ENCODE peak calls at places on chromosomes 3 and 15, in nine cellular contexts. U is adrenal gland, G is GM12864, Q is thoracic aorta, C is body of pancreas, D is AG04449, Z is sigmoid colon, L is heart right ventricle, S is MM.1S. I is an unnamed sample.

GRCh38 chr3:9088431-9089353 is 125.4 kb upstream of the RAD18 start:
- DNase-seq in C (peak), Z (no peak), G (no peak), Q (no peak), U (peak), S (no peak), L (no peak), D (no peak), I (no peak)

GRCh38 chr15:58386081-58386480 is 45.7 kb upstream of the LIPC start:
- DNase-seq in Z (no peak), Q (no peak), S (no peak), D (no peak), U (no peak), L (no peak), C (no peak), G (no peak), I (no peak)

GRCh38 chr15:44441095-44441501 is 13.7 kb downstream of the CTDSPL2 start:
- DNase-seq in G (no peak), S (no peak), U (no peak), Q (no peak), D (no peak), Z (no peak), L (no peak), C (no peak), I (peak)

GRCh38 chr3:30625541-30626438 is 19.4 kb downstream of the TGFBR2 start:
- DNase-seq in Q (no peak), S (no peak), D (no peak), U (no peak), G (no peak), L (no peak), Z (no peak), C (no peak), I (no peak)

GRCh38 chr3:102332934-102333333 is 101.9 kb upstream of the ZPLD1 start:
- DNase-seq in C (no peak), Z (no peak), S (no peak), L (no peak), Q (no peak), D (no peak), G (no peak), U (no peak), I (no peak)

GRCh38 chr15:98281130-98281529 is 320.6 kb downstream of the ARRDC4 start:
- DNase-seq in L (no peak), D (no peak), G (no peak), Z (no peak), S (no peak), C (no peak), Q (no peak), U (no peak), I (no peak)

GRCh38 chr15:50353251-50353998 is 1.6 kb downstream of the GABPB1 start:
- DNase-seq in Q (no peak), G (no peak), S (peak), L (no peak), C (no peak), Z (no peak), D (peak), U (no peak), I (peak)

GRCh38 chr3:68017069-68017468 is 362.7 kb upstream of the SUCLG2 start:
- DNase-seq in D (no peak), Z (no peak), G (no peak), U (no peak), S (peak), C (no peak), L (no peak), Q (no peak), I (no peak)

GRCh38 chr3:152173627-152174026 is 95.1 kb upstream of the MBNL1 start:
- DNase-seq in D (no peak), Q (no peak), S (no peak), U (no peak), C (no peak), Z (no peak), G (no peak), L (no peak), I (no peak)

GRCh38 chr3:50165388-50166308 is 10.5 kb downstream of the SEMA3F start:
- DNase-seq in D (peak), G (no peak), Z (no peak), L (peak), U (no peak), C (no peak), S (no peak), Q (no peak), I (no peak)

GRCh38 chr3:14506626-14507344 is 33.4 kb downstream of the GRIP2 start:
- DNase-seq in S (no peak), Z (peak), D (no peak), U (no peak), G (no peak), L (no peak), Q (no peak), C (no peak), I (no peak)

GRCh38 chr15:52334491-52335160 is 39.0 kb upstream of the MYO5C start:
- DNase-seq in C (no peak), G (no peak), L (no peak), Q (no peak), S (no peak), U (no peak), D (no peak), Z (no peak), I (no peak)

GRCh38 chr3:141960731-141961130 is 84.3 kb downstream of the ATP1B3 start:
- DNase-seq in Q (no peak), G (no peak), D (no peak), C (no peak), Z (no peak), S (no peak), U (no peak), L (no peak), I (no peak)

GRCh38 chr15:31001702-31002101 is 10.3 kb upstream of the MTMR10 start:
- DNase-seq in U (no peak), S (no peak), D (no peak), Q (no peak), G (no peak), L (no peak), C (no peak), Z (no peak), I (no peak)

DNA sequence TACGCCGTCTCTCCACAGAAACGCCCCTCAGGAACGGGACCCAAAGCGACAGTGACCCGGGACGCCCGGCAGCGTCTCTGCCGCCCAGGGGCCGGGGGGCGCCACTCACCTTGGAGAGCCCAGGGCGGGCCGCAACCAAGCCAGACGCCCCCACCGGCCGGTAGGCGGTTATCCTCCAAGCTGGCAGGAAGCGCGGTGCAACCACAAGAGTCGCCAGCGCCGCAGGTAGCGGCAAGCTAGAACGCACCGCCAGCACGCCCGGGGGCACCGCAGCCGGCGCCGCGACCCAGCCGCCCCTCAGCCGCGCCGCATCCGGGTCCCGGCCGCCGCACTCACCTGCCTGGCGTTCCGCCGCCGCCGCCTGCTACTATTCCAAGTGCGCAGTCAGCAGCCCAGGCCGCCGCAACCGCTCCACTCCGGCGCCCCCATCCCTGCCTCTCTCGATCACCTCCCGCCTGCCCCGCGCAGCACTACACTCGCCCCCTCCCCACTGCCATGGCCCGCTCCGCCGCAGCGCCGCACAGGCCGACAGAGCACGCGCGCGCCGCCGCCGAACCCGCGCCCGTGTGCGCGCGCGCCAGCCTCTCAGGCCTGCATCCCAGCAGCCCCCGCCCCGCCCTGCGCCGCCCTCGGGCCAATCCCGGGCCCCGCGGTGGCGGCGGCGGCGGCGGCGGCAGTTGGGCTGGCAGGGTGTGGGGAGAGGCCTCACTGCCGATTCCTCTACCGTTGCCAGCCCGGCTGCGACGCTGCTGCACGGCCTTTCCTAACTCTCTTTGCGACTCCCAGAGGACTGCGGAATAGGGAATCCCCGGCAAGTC is at the start of gene PIK3CB:
- DNase-seq in Q (peak), S (peak), G (no peak), D (no peak), U (peak), L (peak), Z (peak), C (peak), I (peak)
- TF ChIP-seq CTCF in Q (no peak), S (peak), G (peak), D (peak), U (peak), L (peak), Z (no peak), C (no peak), I (no peak)

DNA sequence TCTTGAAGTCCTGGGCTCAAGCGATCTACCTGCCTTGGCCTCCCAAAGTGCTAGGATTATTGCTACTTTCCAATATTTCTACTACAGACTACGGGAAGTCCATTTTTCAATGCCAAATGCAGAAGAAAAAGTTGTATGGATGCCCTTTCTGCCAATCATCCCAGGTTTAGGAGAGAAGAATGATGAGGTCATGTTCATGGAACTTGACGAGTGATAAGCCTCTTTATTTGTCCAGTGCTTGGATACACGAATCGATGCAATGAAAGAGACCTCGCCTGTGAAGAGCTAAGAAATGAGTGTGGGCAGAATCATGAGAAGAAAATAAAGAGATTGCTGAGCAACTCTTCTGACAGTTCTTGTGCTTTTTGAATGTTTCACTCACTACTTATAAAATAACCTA is 1.0 kb upstream of the SLC28A1 start:
- DNase-seq in Q (no peak), U (no peak), G (no peak), S (no peak), D (no peak), Z (no peak), C (no peak), L (no peak), I (no peak)
- H3K4me3 ChIP-seq in Q (no peak), U (no peak), G (no peak), S (no peak), D (no peak), Z (no peak), C (no peak), L (no peak), I (no peak)

GRCh38 chr15:67244966-67245478 is 9.4 kb downstream of the AAGAB start:
- DNase-seq in D (no peak), S (no peak), G (no peak), C (no peak), Z (no peak), U (no peak), Q (no peak), L (no peak), I (no peak)

GRCh38 chr15:67242665-67243064 is 11.8 kb downstream of the AAGAB start:
- DNase-seq in Q (no peak), L (no peak), S (peak), Z (no peak), C (no peak), G (no peak), U (no peak), D (no peak), I (peak)

GRCh38 chr15:67241132-67241855 is 13.2 kb downstream of the AAGAB start:
- DNase-seq in D (no peak), L (no peak), C (no peak), G (peak), Q (no peak), S (peak), Z (no peak), U (no peak), I (no peak)

DNA sequence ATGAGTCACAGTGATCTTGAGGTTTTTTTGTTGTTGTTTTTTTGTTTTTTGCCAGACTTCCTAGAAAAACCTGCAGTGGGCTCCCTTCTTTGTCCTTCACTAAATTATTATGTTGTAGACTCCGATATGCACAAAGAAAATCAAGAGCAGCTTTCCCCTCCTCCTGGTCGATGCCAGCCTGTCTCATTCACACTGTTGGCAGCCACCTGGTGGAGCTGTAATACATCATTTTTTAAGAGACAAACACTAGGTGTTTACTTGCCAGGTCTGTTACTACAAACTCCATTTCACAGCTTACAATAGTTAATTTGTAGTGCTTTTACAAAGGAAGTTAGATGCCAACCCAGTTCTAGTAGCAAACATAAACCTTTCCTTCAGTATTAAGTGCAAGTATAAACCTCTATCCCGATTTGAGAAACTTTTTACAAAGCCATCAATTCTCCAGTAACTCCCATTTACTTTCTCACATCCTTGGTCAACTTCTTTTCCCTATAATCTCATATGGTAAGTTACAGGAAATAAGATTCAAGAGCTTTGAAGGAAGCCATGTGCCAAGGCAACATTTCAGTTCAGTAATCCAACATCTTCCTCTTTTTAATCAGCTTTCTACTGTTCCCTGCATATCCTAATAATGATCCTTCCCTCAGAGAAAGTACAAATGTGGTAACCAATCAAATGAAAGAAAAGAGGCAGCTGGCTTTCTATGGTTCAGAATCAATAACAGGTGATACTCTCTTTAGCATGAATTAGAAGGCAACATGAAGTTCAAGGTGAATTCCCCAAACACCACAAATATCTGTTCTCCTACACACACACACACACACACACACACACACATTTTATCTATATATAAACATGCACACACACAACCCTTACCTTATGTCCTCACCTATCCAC is 14.0 kb downstream of the AAGAB start:
- DNase-seq in C (peak), Q (no peak), Z (no peak), G (peak), U (no peak), L (no peak), D (no peak), S (peak), I (no peak)
- TF ChIP-seq CTCF in C (peak), Q (no peak), Z (no peak), G (peak), U (no peak), L (peak), D (no peak), S (peak), I (no peak)

GRCh38 chr15:76196949-76197315 is 114.3 kb downstream of the ETFA start:
- DNase-seq in C (peak), U (peak), G (no peak), D (no peak), Q (no peak), L (peak), S (no peak), Z (peak), I (no peak)

GRCh38 chr15:76200083-76200465 is 111.2 kb downstream of the ETFA start:
- DNase-seq in G (no peak), D (no peak), Q (no peak), Z (peak), C (no peak), S (no peak), L (no peak), U (no peak), I (no peak)

GRCh38 chr15:76197703-76198455 is 113.4 kb downstream of the ETFA start:
- DNase-seq in D (no peak), G (no peak), S (no peak), C (no peak), L (no peak), Z (peak), U (no peak), Q (no peak), I (no peak)

GRCh38 chr15:76199106-76200082 is 111.9 kb downstream of the ETFA start:
- DNase-seq in L (peak), C (peak), S (no peak), Z (peak), Q (peak), D (no peak), U (peak), G (no peak), I (no peak)

DNA sequence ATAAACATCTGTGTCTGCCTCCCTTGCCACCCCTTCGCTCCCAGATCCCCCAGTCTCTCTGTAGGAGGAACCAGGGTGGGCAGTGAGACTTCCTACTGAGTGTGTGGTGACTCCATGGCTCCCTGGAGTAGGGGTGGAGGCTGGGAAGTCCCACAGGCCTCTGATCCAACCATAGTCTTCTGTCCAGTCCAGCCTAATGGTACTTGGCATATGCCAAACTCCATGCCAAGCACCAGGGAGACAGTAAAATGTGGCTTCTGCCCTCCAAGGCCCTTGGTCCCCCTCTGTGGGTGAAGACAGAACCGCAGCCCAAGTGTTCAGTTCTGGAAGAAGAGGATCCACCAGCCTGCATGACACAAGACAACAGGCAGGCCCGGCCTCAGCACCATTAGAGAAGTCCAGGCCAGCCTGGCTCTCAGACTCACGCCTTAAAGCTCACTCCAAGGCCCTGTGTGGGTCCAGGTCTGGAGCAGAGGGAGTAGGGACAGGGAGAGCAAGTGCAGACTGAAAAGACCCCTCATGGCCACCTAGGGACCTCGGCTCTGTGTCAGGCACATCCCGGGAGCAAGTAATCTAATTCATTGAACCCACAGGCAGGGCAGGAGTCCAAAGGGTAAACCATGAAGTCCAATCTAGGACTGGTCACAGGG is 112.7 kb downstream of the ETFA start:
- DNase-seq in D (no peak), C (no peak), G (no peak), S (no peak), Z (peak), U (no peak), Q (no peak), L (no peak), I (no peak)
- H3K4me3 ChIP-seq in D (no peak), C (no peak), G (no peak), S (no peak), Z (no peak), U (no peak), Q (no peak), L (no peak), I (no peak)

DNA sequence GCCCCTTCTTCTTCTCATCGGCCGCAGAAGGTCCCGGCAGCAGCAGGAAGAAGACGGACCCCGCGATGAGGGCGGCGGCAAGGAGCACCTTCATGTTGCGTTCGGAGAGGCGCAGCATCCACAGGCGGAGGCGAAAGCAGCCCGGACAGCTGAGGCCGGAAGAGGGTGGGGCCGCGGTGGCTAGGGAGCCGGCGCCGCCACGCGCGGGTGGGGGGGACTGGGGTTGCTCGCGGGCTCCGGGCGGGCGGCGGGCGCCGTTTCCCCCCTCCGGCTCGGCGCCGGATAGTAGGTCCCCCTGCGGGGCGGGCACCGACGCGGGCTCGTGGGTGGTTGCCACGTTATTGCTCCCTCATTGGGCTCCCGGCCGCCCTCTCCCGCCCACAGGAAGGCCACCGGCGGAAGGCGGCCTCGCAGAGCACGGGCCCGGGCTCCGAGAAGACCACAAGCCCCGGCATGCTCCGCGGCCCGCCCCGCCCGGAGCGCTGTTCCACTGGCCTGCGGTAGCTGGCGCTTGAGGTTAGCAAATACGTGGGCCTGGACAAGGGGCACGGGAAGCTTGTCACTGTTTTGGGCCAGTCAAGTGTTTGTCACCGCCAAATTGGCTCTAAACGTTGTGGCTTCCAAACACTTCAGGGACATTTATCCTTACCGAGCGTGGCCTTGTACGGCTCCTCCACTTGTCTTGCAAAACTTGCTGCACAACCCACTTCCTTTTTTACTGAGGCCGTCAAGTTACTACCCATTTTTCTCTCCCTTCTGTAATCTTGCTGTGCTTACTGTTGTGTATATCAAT is at the start of gene PPIB:
- DNase-seq in C (peak), D (peak), G (peak), Q (peak), L (peak), Z (peak), U (peak), S (peak), I (peak)
- TF ChIP-seq CTCF in C (peak), D (peak), G (peak), Q (peak), L (peak), Z (no peak), U (peak), S (peak), I (no peak)

DNA sequence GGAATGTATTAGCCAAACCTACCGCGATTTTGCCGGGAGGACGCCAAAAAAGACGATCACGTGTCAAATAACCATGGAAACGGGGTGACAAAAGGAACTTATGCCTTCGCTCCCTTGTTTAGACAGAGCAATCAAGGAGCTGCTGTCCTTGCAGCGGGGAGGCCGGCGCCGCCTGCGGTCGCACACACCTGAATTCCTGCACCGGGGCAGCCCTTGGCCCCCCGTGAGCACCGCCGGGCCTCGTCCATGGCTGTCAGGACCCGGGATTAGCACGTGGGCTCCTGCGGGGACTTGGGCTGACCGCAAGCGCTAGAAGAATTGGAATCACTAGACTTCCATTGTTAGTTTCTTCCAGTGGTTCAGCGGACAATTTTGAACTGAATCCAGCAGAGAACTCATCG is 193.1 kb downstream of the SHQ1 start:
- DNase-seq in G (no peak), U (no peak), Z (no peak), D (no peak), Q (no peak), L (no peak), S (no peak), C (peak), I (no peak)
- H3K4me3 ChIP-seq in G (no peak), U (peak), Z (no peak), D (no peak), Q (peak), L (no peak), S (no peak), C (no peak), I (no peak)